ENCODE peak calls at places on chromosomes 7 and 10, in eight cellular contexts. N, W, C, Y, L, P, F and I are unnamed samples.
A peak's percentile ranks its signal among the peaks of the same experiment; 100 is the strongest.

GRCh38 chr7:13874783-13875182 is 114.7 kb downstream of the ETV1 start:
- DNase-seq in N (peak; percentile 90), W (no peak), C (no peak), Y (no peak), L (no peak), P (no peak), F (no peak), I (no peak)

GRCh38 chr10:73877533-73878160 is 3.3 kb upstream of the CAMK2G start:
- DNase-seq in N (no peak), W (no peak), C (no peak), Y (no peak), L (no peak), P (no peak), F (no peak), I (no peak)

GRCh38 chr7:131074585-131074984 is 253.1 kb upstream of the MKLN1 start:
- DNase-seq in N (no peak), W (no peak), C (no peak), Y (no peak), L (no peak), P (no peak), F (no peak), I (no peak)

GRCh38 chr7:90626011-90626410 is 29.9 kb downstream of the CDK14 start:
- DNase-seq in N (peak; percentile 76), W (no peak), C (no peak), Y (no peak), L (no peak), P (no peak), F (no peak), I (no peak)

GRCh38 chr10:61828034-61828433 is 73.5 kb upstream of the ARID5B start:
- DNase-seq in N (no peak), W (no peak), C (no peak), Y (no peak), L (no peak), P (no peak), F (no peak), I (no peak)

GRCh38 chr10:63105811-63106755 is 27.0 kb upstream of the NRBF2 start:
- DNase-seq in N (peak; percentile 74), W (peak; percentile 57), C (no peak), Y (peak; percentile 35), L (no peak), P (no peak), F (no peak), I (peak; percentile 19)

GRCh38 chr10:130766071-130766470 is 545.5 kb downstream of the TCERG1L start:
- DNase-seq in N (no peak), W (no peak), C (no peak), Y (no peak), L (no peak), P (no peak), F (no peak), I (no peak)

GRCh38 chr7:55432937-55433784 is 68.0 kb downstream of the LANCL2 start:
- DNase-seq in N (peak; percentile 47), W (no peak), C (peak; percentile 73), Y (no peak), L (no peak), P (no peak), F (peak; percentile 74), I (no peak)

GRCh38 chr10:101818119-101818957 is at the start of gene OGA:
- DNase-seq in N (peak; percentile 100), W (peak; percentile 97), C (peak; percentile 94), Y (peak; percentile 97), L (peak; percentile 93), P (peak; percentile 97), F (peak; percentile 95), I (peak; percentile 97)

GRCh38 chr7:47771301-47771989 is 176.8 kb downstream of the PKD1L1 start:
- DNase-seq in N (no peak), W (no peak), C (no peak), Y (no peak), L (no peak), P (no peak), F (no peak), I (no peak)

GRCh38 chr10:44743539-44743938 is 167.6 kb upstream of the TMEM72 start:
- DNase-seq in N (no peak), W (no peak), C (no peak), Y (no peak), L (no peak), P (no peak), F (no peak), I (no peak)

GRCh38 chr10:4772202-4772570 is 53.8 kb upstream of the AKR1E2 start:
- DNase-seq in N (no peak), W (no peak), C (no peak), Y (no peak), L (no peak), P (no peak), F (no peak), I (no peak)

GRCh38 chr7:118352854-118353453 is 128.4 kb downstream of the ANKRD7 start:
- DNase-seq in N (peak; percentile 14), W (no peak), C (no peak), Y (no peak), L (no peak), P (no peak), F (peak; percentile 50), I (no peak)

GRCh38 chr10:14032406-14032998 is 298.2 kb downstream of the FRMD4A start:
- DNase-seq in N (peak; percentile 28), W (no peak), C (peak; percentile 33), Y (no peak), L (no peak), P (peak; percentile 55), F (no peak), I (no peak)

GRCh38 chr7:95620631-95621030 is 24.3 kb upstream of the PDK4 start:
- DNase-seq in N (no peak), W (no peak), C (no peak), Y (no peak), L (no peak), P (no peak), F (no peak), I (no peak)

GRCh38 chr10:121772890-121773289 is 154.9 kb downstream of the ATE1 start:
- DNase-seq in N (peak; percentile 45), W (no peak), C (no peak), Y (no peak), L (no peak), P (no peak), F (no peak), I (no peak)

GRCh38 chr7:3911685-3912084 is 610.6 kb downstream of the SDK1 start:
- DNase-seq in N (no peak), W (no peak), C (no peak), Y (no peak), L (no peak), P (no peak), F (no peak), I (no peak)

GRCh38 chr10:95445223-95445836 is 115.8 kb downstream of the SORBS1 start:
- DNase-seq in N (peak; percentile 85), W (peak; percentile 80), C (no peak), Y (peak; percentile 61), L (no peak), P (no peak), F (no peak), I (peak; percentile 71)

GRCh38 chr7:143518521-143518920 is 40.8 kb downstream of the TAS2R41 start:
- DNase-seq in N (no peak), W (no peak), C (no peak), Y (no peak), L (no peak), P (no peak), F (no peak), I (no peak)

GRCh38 chr10:117268258-117268657 is 27.3 kb downstream of the SLC18A2 start:
- DNase-seq in N (no peak), W (no peak), C (no peak), Y (no peak), L (no peak), P (no peak), F (no peak), I (no peak)

GRCh38 chr10:77857272-77857671 is 69.3 kb downstream of the DLG5 start:
- DNase-seq in N (no peak), W (no peak), C (no peak), Y (no peak), L (no peak), P (no peak), F (no peak), I (no peak)

GRCh38 chr10:130739757-130740145 is 571.8 kb downstream of the TCERG1L start:
- DNase-seq in N (no peak), W (no peak), C (no peak), Y (no peak), L (no peak), P (no peak), F (no peak), I (no peak)

GRCh38 chr10:131677671-131678070 is 223.1 kb upstream of the PPP2R2D start:
- DNase-seq in N (no peak), W (no peak), C (no peak), Y (no peak), L (no peak), P (no peak), F (no peak), I (no peak)

GRCh38 chr10:100838986-100839385 is 73.8 kb upstream of the SLF2 start:
- DNase-seq in N (no peak), W (no peak), C (no peak), Y (no peak), L (no peak), P (no peak), F (no peak), I (no peak)

GRCh38 chr10:4353964-4354363 is 472.0 kb upstream of the AKR1E2 start:
- DNase-seq in N (peak; percentile 64), W (no peak), C (no peak), Y (no peak), L (no peak), P (no peak), F (no peak), I (no peak)

GRCh38 chr7:86504229-86504628 is 139.5 kb upstream of the GRM3 start:
- DNase-seq in N (no peak), W (no peak), C (no peak), Y (no peak), L (no peak), P (no peak), F (no peak), I (no peak)